ENCODE peak calls at places on chromosome 3, in five cellular contexts. Q is hepatocyte, X is right atrium auricular region, V is endodermal cell, H is psoas muscle. F is an unnamed sample.

GRCh38 chr3:195910499-195910845 is 2.1 kb upstream of the TNK2 start:
- DNase-seq in H (no peak), Q (no peak), V (no peak), X (no peak), F (no peak)

GRCh38 chr3:194730369-194730768 is 44.7 kb downstream of the FAM43A start:
- DNase-seq in V (no peak), X (no peak), Q (peak; percentile 44), H (no peak), F (peak; percentile 39)

GRCh38 chr3:100089802-100090668 is 24.3 kb downstream of the FILIP1L start:
- DNase-seq in H (peak; percentile 37), V (peak; percentile 81), Q (peak; percentile 65), X (no peak), F (peak; percentile 15)

GRCh38 chr3:71389911-71390573 is 193.5 kb downstream of the FOXP1 start:
- DNase-seq in V (peak; percentile 59), H (peak; percentile 18), Q (peak; percentile 42), X (peak; percentile 68), F (no peak)

GRCh38 chr3:141410408-141410807 is 42.1 kb downstream of the ZBTB38 start:
- DNase-seq in X (peak; percentile 72), Q (no peak), H (peak; percentile 53), V (peak; percentile 52), F (no peak)

GRCh38 chr3:28467414-28467813 is 118.8 kb upstream of the AZI2 start:
- DNase-seq in X (no peak), H (no peak), Q (no peak), V (peak; percentile 45), F (no peak)

GRCh38 chr3:53996153-53996861 is 104.6 kb upstream of the SELENOK start:
- DNase-seq in Q (no peak), H (no peak), X (no peak), V (peak; percentile 53), F (no peak)

GRCh38 chr3:61371123-61371522 is 119.9 kb upstream of the FHIT start:
- DNase-seq in X (no peak), V (peak; percentile 64), H (no peak), Q (peak; percentile 15), F (peak; percentile 18)

GRCh38 chr3:186973702-186974101 is 43.4 kb downstream of the ST6GAL1 start:
- DNase-seq in V (no peak), H (no peak), X (no peak), Q (no peak), F (no peak)

GRCh38 chr3:144930431-144930830 is 958.8 kb downstream of the DIPK2A start:
- DNase-seq in V (no peak), Q (no peak), X (no peak), H (no peak), F (no peak)

GRCh38 chr3:134155456-134155855 is 95.2 kb downstream of the RYK start:
- DNase-seq in H (no peak), V (no peak), Q (no peak), X (no peak), F (no peak)

GRCh38 chr3:69777582-69777967 is 38.3 kb downstream of the MITF start:
- DNase-seq in Q (no peak), X (no peak), V (no peak), H (no peak), F (no peak)

GRCh38 chr3:28556195-28556594 is 207.6 kb upstream of the AZI2 start:
- DNase-seq in Q (no peak), X (no peak), V (no peak), H (no peak), F (peak; percentile 11)

DNA sequence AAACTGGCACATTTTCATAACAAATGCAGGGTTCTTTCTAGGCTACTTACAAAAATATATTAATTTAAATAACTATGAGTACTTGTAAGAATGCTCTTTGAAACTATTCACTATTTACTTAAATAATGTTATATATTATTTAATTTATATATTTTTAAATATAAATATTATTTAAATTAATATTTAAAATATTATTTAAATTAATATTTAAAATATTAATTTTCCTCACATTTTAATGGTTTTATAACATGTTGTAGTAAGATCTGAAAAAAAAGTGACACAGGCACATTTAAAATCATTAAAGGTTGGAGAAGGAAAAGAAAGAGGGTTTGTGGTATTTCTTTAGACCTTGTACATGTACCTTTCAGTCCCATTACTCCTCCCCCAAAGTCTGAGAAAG is 34.6 kb downstream of the CCDC14 start:
- DNase-seq in X (no peak), Q (no peak), V (no peak), H (no peak), F (no peak)
- H3K36me3 ChIP-seq in X (no peaks in the 10 kb centered on the region), Q (no peaks in the 10 kb centered on the region), V (peaks cover 81% of the 10 kb centered on the region), H (no peaks in the 10 kb centered on the region), F (peaks cover 4% of the 10 kb centered on the region)

GRCh38 chr3:129972301-129972700 is 2.2 kb upstream of the TRH start:
- DNase-seq in X (no peak), H (no peak), Q (no peak), V (no peak), F (no peak)

GRCh38 chr3:129973853-129974252 is 667 bp upstream of the TRH start:
- DNase-seq in Q (no peak), H (no peak), X (no peak), V (no peak), F (no peak)

GRCh38 chr3:129975332-129976090 is 991 bp downstream of the TRH start:
- DNase-seq in Q (peak; percentile 26), X (no peak), H (peak; percentile 31), V (peak; percentile 84), F (peak; percentile 83)

GRCh38 chr3:129971368-129972052 is 3.0 kb upstream of the TRH start:
- DNase-seq in X (no peak), V (peak; percentile 81), Q (no peak), H (no peak), F (peak; percentile 82)

DNA sequence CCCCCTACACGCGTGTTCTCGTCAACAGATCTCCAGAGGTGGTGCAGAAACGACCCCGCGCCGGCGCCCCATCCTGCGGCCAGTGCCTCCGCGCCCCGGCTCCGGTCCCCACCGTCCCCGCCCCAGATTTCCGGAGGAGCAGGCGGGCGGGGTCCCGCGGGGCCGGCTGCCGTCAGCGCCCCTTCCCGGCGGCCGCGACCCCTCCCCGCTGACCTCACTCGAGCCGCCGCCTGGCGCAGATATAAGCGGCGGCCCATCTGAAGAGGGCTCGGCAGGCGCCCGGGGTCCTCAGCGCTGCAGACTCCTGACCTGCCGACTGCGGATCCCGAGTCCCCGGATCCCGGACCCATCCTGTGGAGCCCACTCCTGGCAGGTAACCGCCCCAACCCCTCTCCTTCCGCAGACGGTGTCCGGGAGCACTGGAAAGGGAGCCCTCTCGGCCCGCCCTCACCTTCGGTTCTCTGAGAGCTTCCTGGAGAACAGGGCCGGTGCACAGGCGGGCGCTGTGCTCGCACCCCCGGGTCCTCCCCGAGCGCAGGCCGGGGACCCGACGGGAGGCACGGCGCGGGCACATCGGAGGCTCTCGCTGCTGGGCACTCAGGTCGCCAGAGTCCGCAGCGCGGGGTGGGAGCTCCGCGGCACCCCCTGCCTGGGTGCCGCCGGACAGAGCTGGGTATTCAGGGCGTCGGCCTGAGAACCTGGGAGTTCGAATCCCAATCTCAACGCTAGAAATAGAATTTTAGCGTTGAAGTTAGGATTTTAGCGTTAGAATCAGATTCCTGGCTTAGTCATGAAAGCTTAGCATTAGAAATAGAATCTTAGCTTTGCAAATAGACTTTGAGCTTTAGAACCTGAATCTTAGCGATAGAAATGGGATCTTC is at the start of gene TRH:
- DNase-seq in Q (no peak), V (peak; percentile 75), X (no peak), H (no peak), F (peak; percentile 87)
- H3K27me3 ChIP-seq in Q (peaks cover 68% of the 10 kb centered on the region), V (peaks cover 97% of the 10 kb centered on the region), X (peaks cover 28% of the 10 kb centered on the region), H (peaks cover 27% of the 10 kb centered on the region), F (peaks cover 82% of the 10 kb centered on the region)

DNA sequence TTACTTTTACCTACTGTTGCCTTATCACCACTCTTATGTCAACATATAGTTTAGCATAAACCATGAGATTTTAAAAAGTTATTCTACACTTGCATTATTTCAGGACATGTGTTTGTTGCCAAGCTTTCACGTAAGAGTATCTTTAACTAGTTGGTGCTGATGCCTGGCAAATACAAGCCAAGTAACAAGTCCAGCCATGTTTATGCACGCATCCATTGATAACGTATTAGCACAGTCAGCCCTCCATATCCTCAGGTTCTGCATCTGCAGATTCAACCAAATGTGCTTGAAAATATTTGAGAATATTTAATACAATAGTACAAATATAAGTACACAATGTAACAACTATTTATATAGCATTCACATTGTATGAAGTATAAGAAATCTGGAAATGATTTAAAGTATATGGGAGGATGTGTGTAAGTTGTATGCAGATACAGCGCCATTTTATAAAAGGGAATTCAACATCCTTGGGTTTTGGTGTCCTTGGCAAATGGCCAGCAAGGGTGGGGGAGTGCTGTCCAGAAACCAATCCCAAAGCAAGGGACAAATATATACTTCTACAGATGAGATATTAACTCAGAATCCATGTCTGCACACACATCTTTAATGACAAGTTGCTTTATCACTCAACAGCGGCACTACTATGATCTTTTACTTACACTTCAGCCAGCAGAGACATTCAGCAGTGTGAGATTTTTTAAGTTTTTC is 8.7 kb upstream of the SETD5 start:
- DNase-seq in X (no peak), H (no peak), V (no peak), Q (no peak), F (no peak)
- H3K36me3 ChIP-seq in X (peaks cover 78% of the 10 kb centered on the region), H (peaks cover 26% of the 10 kb centered on the region), V (peaks cover 95% of the 10 kb centered on the region), Q (no peaks in the 10 kb centered on the region), F (peaks cover 40% of the 10 kb centered on the region)

DNA sequence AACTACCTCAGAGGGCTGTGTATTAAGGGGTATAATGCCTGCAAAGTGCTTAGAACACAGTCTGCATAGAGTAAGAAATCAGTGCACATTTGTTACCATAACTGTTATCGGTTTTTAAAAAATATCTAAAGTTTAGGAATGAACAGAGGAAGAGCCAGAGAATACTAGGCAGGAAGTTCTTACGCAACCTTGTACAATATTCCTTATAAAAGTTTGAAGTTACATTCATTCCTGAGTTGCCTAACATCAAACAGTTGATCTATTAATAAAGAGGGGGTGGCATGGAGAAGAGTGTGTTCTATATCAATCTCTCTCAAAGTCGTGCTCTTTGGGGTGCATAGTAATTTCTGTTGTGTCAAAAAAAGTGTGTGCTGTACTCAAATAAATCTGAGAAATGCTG is 22.0 kb upstream of the PHLDB2 start:
- DNase-seq in H (no peak), V (no peak), Q (no peak), X (no peak), F (no peak)
- H3K27me3 ChIP-seq in H (no peaks in the 10 kb centered on the region), V (no peaks in the 10 kb centered on the region), Q (no peaks in the 10 kb centered on the region), X (no peaks in the 10 kb centered on the region), F (peaks cover 2% of the 10 kb centered on the region)

DNA sequence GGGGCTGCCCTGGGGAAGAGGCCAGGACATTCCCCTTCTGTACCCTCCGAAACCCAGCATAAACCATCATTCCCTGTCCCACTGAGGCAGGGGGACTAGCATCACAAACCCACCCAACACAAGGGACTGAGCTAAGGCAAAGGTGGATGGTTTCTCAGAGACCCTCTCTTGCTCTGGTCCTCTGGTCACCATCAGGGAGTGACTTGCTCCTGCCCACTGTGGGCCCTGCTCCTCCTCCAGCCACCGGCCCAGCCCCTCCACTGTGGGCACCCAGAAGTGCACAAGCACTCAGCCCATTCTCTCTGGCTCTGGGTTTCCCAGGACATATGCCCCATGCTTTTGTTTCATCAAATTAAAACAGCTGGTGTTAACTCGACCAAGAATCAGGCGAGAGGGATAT is 44.9 kb downstream of the PTH1R start:
- DNase-seq in X (no peak), H (no peak), Q (no peak), V (no peak), F (no peak)
- H3K36me3 ChIP-seq in X (peaks cover 84% of the 10 kb centered on the region), H (peaks cover 2% of the 10 kb centered on the region), Q (no peaks in the 10 kb centered on the region), V (peaks cover 84% of the 10 kb centered on the region), F (peaks cover 38% of the 10 kb centered on the region)

GRCh38 chr3:184602406-184603155 is 41.0 kb downstream of the EPHB3 start:
- DNase-seq in V (peak; percentile 74), Q (no peak), H (no peak), X (no peak), F (peak; percentile 76)

GRCh38 chr3:184601576-184602405 is 40.2 kb downstream of the EPHB3 start:
- DNase-seq in H (no peak), V (peak; percentile 65), Q (no peak), X (no peak), F (peak; percentile 90)

GRCh38 chr3:184604039-184604955 is 42.7 kb downstream of the EPHB3 start:
- DNase-seq in X (no peak), H (no peak), Q (no peak), V (peak; percentile 84), F (peak; percentile 91)

GRCh38 chr3:184604956-184605290 is 43.3 kb downstream of the EPHB3 start:
- DNase-seq in Q (no peak), X (no peak), V (no peak), H (no peak), F (no peak)

GRCh38 chr3:184603156-184604030 is 41.8 kb downstream of the EPHB3 start:
- DNase-seq in H (no peak), X (no peak), V (peak; percentile 77), Q (no peak), F (peak; percentile 67)
- H3K27me3 ChIP-seq in H (peaks cover 26% of the 10 kb centered on the region), X (no peaks in the 10 kb centered on the region), V (peaks cover 22% of the 10 kb centered on the region), Q (peaks cover 23% of the 10 kb centered on the region), F (peaks cover 85% of the 10 kb centered on the region)

F was measured in H7.